ENCODE peak calls at places on chromosomes 5 and 9, in four cellular contexts. L, O, S and P are unnamed samples. For H3K4me1, the result is how much of the 10 kb centered on the place peaks cover.

GRCh38 chr9:90018688-90019087 is 413.9 kb downstream of the GADD45G start:
- DNase-seq in L (no peak), S (no peak), O (no peak), P (no peak)

GRCh38 chr5:150144211-150144801 is 11.3 kb downstream of the PDGFRB start:
- DNase-seq in S (peak), L (peak), O (no peak), P (no peak)

GRCh38 chr5:2136728-2137333 is 254.1 kb upstream of the IRX4 start:
- DNase-seq in O (no peak), L (no peak), S (peak), P (no peak)

GRCh38 chr5:107864793-107865192 is 194.1 kb upstream of the EFNA5 start:
- DNase-seq in O (no peak), S (no peak), L (peak), P (no peak)

GRCh38 chr9:116075191-116075590 is 78.4 kb upstream of the PAPPA start:
- DNase-seq in O (no peak), L (peak), S (no peak), P (no peak)

GRCh38 chr9:121871431-121872025 is 220.1 kb downstream of the DAB2IP start:
- DNase-seq in O (no peak), S (no peak), L (peak), P (no peak)

GRCh38 chr5:5564884-5565283 is 142.4 kb downstream of the ICE1 start:
- DNase-seq in S (no peak), L (no peak), O (no peak), P (no peak)

GRCh38 chr5:5146530-5147160 is 6.5 kb downstream of the ADAMTS16 start:
- DNase-seq in S (no peak), O (no peak), L (peak), P (no peak)

GRCh38 chr9:133647148-133647547 is 11.0 kb downstream of the DBH start:
- DNase-seq in S (no peak), O (no peak), L (no peak), P (no peak)

GRCh38 chr5:137566118-137566541 is 67.0 kb upstream of the SPOCK1 start:
- DNase-seq in S (no peak), O (no peak), L (peak), P (no peak)

GRCh38 chr9:129458155-129458661 is 162.7 kb downstream of the C9orf50 start:
- DNase-seq in L (peak), O (peak), S (no peak), P (peak)
- H3K27ac ChIP-seq in L (peak), O (peak), S (peak), P (peak)

DNA sequence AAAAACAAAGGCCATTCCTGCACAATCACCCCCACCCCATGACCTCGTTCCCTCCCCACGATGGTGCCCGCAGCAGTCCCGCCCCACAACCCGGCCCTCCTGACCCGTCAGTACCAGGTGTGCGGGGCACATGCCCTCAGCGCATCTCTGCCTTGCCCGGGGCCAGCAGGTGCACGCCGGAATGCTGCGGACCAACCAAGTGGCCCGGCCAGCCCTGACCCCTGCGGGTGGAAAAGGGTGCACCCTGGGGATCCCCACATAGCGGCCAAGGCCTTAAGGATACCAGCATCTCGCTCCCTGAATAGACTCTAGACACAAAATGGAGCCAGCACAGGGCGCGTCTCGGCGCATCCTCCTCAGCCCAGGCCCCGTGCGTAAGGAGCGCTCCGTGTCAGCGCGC is 6.0 kb downstream of the SFXN1 start:
- DNase-seq in O (no peak), L (no peak), S (no peak), P (no peak)
- H3K4me3 ChIP-seq in O (no peak), L (no peak), S (no peak), P (no peak)

DNA sequence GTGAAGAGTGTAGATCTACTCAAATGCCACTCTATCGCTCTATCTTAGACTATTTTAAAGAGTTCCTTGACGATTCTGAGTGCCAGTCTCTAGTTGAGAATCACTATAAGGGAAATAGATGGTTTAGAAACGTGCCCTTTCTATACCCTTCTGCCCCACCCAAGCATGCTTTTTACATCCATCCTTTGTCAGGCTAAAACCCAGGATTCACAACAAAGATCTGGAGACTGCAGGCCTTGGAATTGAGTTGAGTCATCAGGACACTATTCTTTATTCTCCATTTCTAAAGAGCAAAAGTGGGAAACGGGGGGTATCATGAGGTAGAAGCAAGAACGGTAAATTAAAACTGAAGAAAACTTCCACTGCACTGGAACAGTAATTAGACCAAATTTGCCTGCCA is 48.7 kb downstream of the ELAVL2 start:
- DNase-seq in O (no peak), S (no peak), L (no peak), P (no peak)
- H3K4me1 ChIP-seq in O (under half), S (under half), L (under half), P (under half)

GRCh38 chr5:34690301-34690700 is 34.2 kb downstream of the RAI14 start:
- DNase-seq in O (no peak), S (no peak), L (no peak), P (no peak)
- H3K27ac ChIP-seq in O (no peak), S (peak), L (no peak), P (no peak)

DNA sequence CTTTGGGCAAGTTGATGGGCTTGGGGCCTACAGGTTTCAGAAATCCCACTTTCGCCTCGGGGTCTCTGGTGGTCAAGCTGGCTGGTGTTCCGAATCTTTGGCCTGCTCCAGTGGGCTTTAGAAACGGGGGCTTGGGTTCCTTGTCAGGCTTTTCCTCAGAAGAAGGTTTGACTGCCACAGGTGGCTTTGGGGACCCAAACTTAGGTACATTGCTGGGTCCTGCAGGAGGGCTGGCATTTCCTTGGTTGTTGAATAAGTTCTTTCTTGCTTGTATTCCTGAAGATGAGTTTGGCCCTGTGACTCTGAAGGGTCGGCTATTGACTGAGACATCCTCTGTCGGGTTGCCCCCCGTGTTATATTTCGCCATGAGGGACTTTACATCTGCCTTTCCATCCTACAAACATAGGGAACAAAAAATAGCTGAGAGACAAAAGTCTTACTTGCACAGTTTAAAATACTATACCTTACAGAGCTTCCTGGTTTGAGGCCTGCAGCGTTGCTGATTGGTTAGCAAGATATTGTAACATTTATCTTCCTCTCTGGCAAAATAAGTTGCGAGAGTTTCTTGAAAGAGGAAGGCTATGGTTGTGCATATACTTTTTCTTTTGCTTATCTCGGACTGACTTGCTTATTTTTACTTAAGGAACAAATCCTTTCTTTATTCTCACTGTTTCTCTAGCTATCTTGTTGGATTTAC is 16.6 kb downstream of the FYB1 start:
- DNase-seq in S (no peak), L (no peak), O (no peak), P (no peak)
- H3K4me3 ChIP-seq in S (no peak), L (no peak), O (peak), P (peak)

GRCh38 chr5:9058666-9059065 is 487.2 kb downstream of the SEMA5A start:
- DNase-seq in S (no peak), O (no peak), L (peak), P (no peak)
- H3K4me1 ChIP-seq in S (under half), O (under half), L (under half), P (under half)

GRCh38 chr5:181124526-181124925 is 6.4 kb downstream of the OR2V1 start:
- DNase-seq in L (no peak), S (no peak), O (no peak), P (no peak)
- H3K27ac ChIP-seq in L (no peak), S (no peak), O (no peak), P (no peak)